ENCODE peak calls at places on chromosomes 6 and 20, in four cellular contexts. N is endothelial cell, U is BJ, Z is Peyer's patch. S is an unnamed sample.

GRCh38 chr20:45857836-45858250 is 429 bp downstream of the ZSWIM3 start:
- DNase-seq in N (no peak), U (no peak), Z (no peak), S (no peak)

GRCh38 chr6:122717350-122717749 is 62.2 kb upstream of the FABP7 start:
- DNase-seq in N (no peak), U (no peak), Z (no peak), S (no peak)

GRCh38 chr6:73695619-73696421 is at the start of gene CD109:
- DNase-seq in N (peak), U (no peak), Z (no peak), S (peak)

GRCh38 chr6:88725111-88725711 is 238.2 kb downstream of the RNGTT start:
- DNase-seq in N (peak), U (no peak), Z (no peak), S (peak)

GRCh38 chr20:63536241-63536977 is 767 bp downstream of the PTK6 start:
- DNase-seq in N (peak), U (no peak), Z (no peak), S (no peak)

GRCh38 chr6:74574794-74575193 is 631.1 kb downstream of the COL12A1 start:
- DNase-seq in N (no peak), U (no peak), Z (no peak), S (no peak)

GRCh38 chr6:14361956-14362587 is 244.5 kb downstream of the CD83 start:
- DNase-seq in N (no peak), U (no peak), Z (no peak), S (no peak)

GRCh38 chr20:64232794-64233193 is 22.8 kb upstream of the PCMTD2 start:
- DNase-seq in N (no peak), U (no peak), Z (no peak), S (no peak)

GRCh38 chr20:13552061-13552460 is 86.7 kb downstream of the TASP1 start:
- DNase-seq in N (no peak), U (no peak), Z (no peak), S (no peak)

GRCh38 chr6:135753196-135753595 is 98.3 kb upstream of the PDE7B start:
- DNase-seq in N (no peak), U (no peak), Z (no peak), S (no peak)

GRCh38 chr6:167559675-167560479 is 235.0 kb downstream of the TTLL2 start:
- DNase-seq in N (no peak), U (no peak), Z (no peak), S (no peak)

GRCh38 chr6:167564416-167565250 is 239.7 kb downstream of the TTLL2 start:
- DNase-seq in N (no peak), U (no peak), Z (peak), S (no peak)

GRCh38 chr6:167565388-167565787 is 240.5 kb downstream of the TTLL2 start:
- DNase-seq in N (no peak), U (no peak), Z (peak), S (no peak)

GRCh38 chr6:167558213-167558869 is 233.5 kb downstream of the TTLL2 start:
- DNase-seq in N (no peak), U (no peak), Z (no peak), S (no peak)

DNA sequence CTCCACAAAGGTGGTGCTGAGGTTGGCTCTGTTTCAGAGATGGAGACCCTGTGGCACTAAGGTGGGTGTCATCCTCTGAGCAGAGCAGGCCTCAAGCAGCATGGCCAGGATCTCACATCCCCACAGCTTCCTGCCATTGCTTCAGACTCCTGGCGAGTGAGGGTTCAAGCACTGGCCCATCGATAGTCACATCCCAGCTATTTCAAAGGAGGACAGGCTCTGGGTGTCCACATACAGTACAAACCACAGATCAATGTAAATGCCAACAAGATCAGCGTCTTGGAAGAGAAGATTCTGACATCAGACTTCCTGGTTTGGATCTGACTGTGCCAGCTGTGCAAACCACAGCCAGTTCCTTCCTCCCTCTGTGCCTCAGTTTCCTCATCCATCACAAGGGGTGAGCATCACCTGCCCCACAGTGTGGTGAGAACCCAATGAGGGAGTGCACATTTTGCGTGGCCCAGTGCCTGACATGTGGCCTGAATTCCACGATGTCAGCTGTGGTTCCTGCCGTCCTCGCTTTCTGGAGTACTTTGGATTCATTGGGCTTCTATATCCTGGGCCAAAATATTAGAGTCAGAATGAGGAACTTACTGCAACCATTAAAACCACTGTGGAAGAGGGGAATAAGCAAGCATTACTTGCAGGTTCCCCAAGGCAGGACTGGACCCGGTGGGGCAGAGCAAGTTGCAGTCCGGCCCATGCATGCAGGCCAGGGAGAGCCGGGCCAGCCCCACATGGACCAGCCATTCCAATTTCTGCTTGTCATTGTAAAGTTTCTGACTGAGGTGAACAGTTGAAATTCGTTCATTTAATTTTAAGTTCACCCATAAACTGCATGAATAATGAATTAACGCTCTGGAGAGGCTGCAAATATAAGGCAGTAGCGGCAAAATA is 236.0 kb downstream of the TTLL2 start:
- DNase-seq in N (no peak), U (no peak), Z (peak), S (no peak)
- TF ChIP-seq CTCF in N (no peak), U (no peak), Z (no peak), S (no peak)

DNA sequence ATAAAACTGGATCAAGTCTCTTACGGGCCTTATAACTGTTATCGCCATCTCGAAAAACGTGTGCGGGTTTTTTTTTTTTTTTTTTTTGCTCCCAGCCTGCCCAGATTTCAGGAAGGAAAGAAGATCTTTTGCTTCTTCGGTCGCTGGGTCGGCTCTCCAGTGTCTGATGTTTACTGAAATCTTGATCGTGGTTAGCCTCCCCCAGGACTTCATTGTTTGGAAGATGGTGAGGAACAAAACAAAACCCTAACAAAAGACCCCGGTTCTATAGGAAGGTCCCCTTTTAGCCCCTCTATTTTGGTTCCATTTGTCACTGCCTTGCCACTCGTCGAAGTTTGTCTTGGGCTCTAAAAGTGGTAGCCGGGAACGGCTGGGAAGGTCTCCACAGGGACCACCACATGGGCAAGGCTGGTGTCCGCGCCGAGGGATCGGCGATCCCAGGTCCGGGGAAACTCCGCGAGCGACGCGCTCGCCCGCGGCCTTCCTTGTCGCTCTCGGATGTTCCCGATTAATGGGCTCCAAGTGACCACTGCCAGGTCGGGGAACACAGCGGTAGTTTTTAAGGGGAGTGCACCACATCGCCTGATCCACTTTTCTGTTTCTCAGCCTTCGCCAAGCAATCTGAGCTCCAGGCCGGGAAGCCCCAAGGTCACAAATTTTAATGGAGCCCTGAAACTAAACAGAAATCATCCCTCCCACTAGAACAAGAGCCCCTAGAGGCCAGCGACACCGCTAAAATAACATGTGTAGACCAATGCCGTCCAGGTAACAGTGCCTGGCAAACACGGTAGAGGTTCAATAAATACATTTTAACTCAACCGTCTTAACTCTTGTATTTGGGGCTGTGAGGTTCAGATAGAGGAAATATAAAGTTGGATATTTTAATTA is 27.0 kb downstream of the TRIM27 start:
- DNase-seq in N (peak), U (no peak), Z (peak), S (peak)
- TF ChIP-seq CTCF in N (no peak), U (peak), Z (peak), S (peak)

GRCh38 chr6:140747114-140747513 is 1372.7 kb upstream of the CITED2 start:
- DNase-seq in N (no peak), U (no peak), Z (no peak), S (no peak)

GRCh38 chr6:140744648-140745320 is 1370.3 kb upstream of the CITED2 start:
- DNase-seq in N (no peak), U (no peak), Z (no peak), S (no peak)
- TF ChIP-seq CTCF in N (no peak), U (no peak), Z (no peak), S (no peak)

DNA sequence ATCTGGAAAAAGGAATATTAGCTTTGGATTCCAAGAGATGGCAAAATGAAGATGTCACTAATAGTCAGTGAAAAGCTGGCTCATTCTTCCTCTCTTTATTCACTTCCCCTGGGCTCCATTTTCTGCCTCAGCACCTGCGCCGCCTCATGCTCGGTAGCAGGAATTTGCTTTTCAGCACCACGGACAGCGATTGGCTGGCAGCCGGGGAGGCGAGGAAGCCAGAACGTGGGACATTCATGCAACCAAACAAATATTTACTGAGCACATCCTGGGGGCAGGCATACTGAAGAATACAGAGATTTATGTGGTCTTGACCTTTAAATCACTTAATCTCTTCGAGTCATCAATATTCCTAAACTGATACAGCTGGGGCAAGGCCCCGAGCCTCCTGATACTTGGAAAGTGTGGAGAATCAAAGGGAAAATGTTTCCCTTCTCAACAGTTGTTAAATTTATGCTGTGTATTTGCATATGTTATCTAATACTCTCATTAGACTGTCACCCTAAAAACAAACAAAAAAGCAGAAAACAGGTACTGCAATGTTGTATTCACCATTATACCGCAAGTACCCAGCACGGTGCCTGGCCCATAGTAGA is 12.1 kb upstream of the PDYN start:
- DNase-seq in N (peak), U (no peak), Z (peak), S (peak)
- TF ChIP-seq CTCF in N (no peak), U (peak), Z (no peak), S (no peak)

DNA sequence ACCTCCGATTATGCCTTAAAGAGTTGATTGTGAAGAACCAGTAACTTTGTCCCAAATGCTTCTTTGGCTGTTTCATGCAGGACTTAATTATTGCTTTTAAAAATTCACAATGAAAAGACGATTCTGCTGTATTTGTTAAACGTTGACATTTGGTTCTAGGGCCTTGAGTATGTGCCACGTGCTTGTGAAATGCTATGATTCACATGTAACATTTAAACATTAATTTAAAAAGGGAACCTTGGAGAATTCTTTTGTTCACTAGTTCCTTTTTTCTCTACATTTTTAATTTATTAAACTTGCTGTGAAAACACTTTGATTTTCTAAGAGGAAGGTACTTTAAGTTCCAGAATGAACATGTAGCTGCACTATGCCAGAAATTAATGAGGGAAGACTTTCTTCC is 9.5 kb downstream of the GZF1 start:
- DNase-seq in N (no peak), U (no peak), Z (no peak), S (no peak)
- TF ChIP-seq CTCF in N (no peak), U (no peak), Z (no peak), S (no peak)

GRCh38 chr6:7773914-7774313 is 48.0 kb downstream of the BMP6 start:
- DNase-seq in N (no peak), U (no peak), Z (no peak), S (no peak)

GRCh38 chr6:7781240-7781639 is 55.3 kb downstream of the BMP6 start:
- DNase-seq in N (no peak), U (no peak), Z (no peak), S (no peak)

GRCh38 chr6:7776509-7776908 is 50.6 kb downstream of the BMP6 start:
- DNase-seq in N (no peak), U (no peak), Z (no peak), S (no peak)

GRCh38 chr6:7773322-7773721 is 47.4 kb downstream of the BMP6 start:
- DNase-seq in N (no peak), U (no peak), Z (no peak), S (no peak)

GRCh38 chr6:7777062-7777461 is 51.2 kb downstream of the BMP6 start:
- DNase-seq in N (no peak), U (no peak), Z (no peak), S (no peak)
- TF ChIP-seq CTCF in N (no peak), U (no peak), Z (no peak), S (no peak)

DNA sequence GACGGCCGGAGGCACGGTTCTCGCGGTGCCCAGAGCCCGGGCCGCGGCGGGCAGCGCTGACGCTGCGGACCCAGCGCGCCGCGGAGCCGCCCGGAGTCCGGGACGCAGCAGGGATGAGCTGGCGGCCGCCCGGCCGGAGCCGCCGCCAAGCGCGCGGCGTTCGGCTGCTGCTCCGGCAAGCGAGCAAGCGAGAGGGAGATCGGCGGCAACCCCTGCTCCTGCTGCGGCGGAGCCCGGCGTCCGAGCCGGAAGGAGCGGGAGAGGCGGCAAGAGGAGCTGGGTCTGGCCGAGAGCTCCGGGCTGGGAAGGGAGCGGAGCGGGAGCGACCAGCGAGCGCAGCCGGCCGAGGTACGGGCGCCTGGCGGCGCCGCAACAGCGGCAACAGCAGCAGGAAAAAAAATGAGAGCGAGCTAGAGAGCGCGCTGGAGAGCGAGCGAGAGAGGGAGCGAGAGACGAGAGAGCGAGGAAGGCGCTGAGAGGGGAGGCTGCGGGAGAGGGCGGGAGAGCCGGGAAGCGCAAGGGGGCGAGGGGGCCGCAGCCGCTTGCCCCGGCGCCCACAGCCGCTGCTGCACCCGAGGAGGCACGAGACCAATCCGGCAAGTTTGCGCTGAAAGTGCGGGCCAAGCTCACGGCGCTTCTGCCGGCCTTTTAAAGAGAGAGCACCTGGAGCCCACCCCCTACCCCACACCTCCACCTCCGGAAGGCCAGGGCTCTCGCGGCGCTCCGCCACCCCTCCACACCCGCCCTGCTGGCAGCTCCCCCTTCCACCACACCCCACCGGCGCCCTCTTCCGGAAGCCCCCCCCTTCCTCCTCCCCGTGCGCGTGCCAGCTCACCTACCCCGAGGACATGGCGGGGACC is 496 bp downstream of the GRM4 start:
- DNase-seq in N (peak), U (no peak), Z (no peak), S (peak)
- TF ChIP-seq CTCF in N (no peak), U (no peak), Z (no peak), S (no peak)

GRCh38 chr20:362271-363254 is 15.7 kb downstream of the NRSN2 start:
- DNase-seq in N (no peak), U (peak), Z (peak), S (no peak)
- TF ChIP-seq CTCF in N (no peak), U (peak), Z (peak), S (no peak)

GRCh38 chr6:134065706-134066105 is 13.3 kb upstream of the SLC2A12 start:
- DNase-seq in N (peak), U (no peak), Z (no peak), S (no peak)
- TF ChIP-seq CTCF in N (peak), U (peak), Z (peak), S (peak)

GRCh38 chr6:7155871-7156579 is 48.3 kb downstream of the RREB1 start:
- DNase-seq in N (no peak), U (no peak), Z (no peak), S (no peak)

GRCh38 chr6:7156666-7157278 is 49.0 kb downstream of the RREB1 start:
- DNase-seq in N (no peak), U (peak), Z (no peak), S (no peak)

GRCh38 chr6:7161253-7161623 is 53.5 kb downstream of the RREB1 start:
- DNase-seq in N (no peak), U (no peak), Z (no peak), S (no peak)

GRCh38 chr6:7159790-7160525 is 52.2 kb downstream of the RREB1 start:
- DNase-seq in N (no peak), U (no peak), Z (peak), S (no peak)

GRCh38 chr6:7157752-7158616 is 50.2 kb downstream of the RREB1 start:
- DNase-seq in N (no peak), U (no peak), Z (no peak), S (no peak)
- TF ChIP-seq CTCF in N (no peak), U (no peak), Z (no peak), S (no peak)